ENCODE peak calls at places on chromosomes 1 and 21, in four cellular contexts. One of them, this sample, is unnamed.

GRCh38 chr1:9121891-9122409 is 7.0 kb downstream of the GPR157 start:
- DNase-seq in lower lobe of right lung: no peak
- DNase-seq in endodermal cell: no peak
- DNase-seq in hepatocyte: no peak
- DNase-seq in this sample: no peak

GRCh38 chr1:112169517-112169916 is 180.0 kb upstream of the KCND3 start:
- DNase-seq in lower lobe of right lung: no peak
- DNase-seq in endodermal cell: no peak
- DNase-seq in hepatocyte: no peak
- DNase-seq in this sample: no peak

GRCh38 chr1:206933333-206933945 is 11.7 kb upstream of the FCMR start:
- DNase-seq in lower lobe of right lung: peak; percentile 67
- DNase-seq in endodermal cell: peak; percentile 91
- DNase-seq in hepatocyte: no peak
- DNase-seq in this sample: peak; percentile 76

GRCh38 chr21:33051925-33052324 is 18.0 kb upstream of the OLIG1 start:
- DNase-seq in lower lobe of right lung: no peak
- DNase-seq in endodermal cell: no peak
- DNase-seq in hepatocyte: no peak
- DNase-seq in this sample: no peak

GRCh38 chr21:31564439-31564838 is 95.1 kb upstream of the SOD1 start:
- DNase-seq in lower lobe of right lung: no peak
- DNase-seq in endodermal cell: peak; percentile 46
- DNase-seq in hepatocyte: no peak
- DNase-seq in this sample: no peak

GRCh38 chr1:44010935-44011610 is 19.7 kb downstream of the CCDC24 start:
- DNase-seq in lower lobe of right lung: no peak
- DNase-seq in endodermal cell: no peak
- DNase-seq in hepatocyte: no peak
- DNase-seq in this sample: no peak

GRCh38 chr1:207918571-207918970 is 7.6 kb upstream of the CD34 start:
- DNase-seq in lower lobe of right lung: no peak
- DNase-seq in endodermal cell: no peak
- DNase-seq in hepatocyte: no peak
- DNase-seq in this sample: no peak

GRCh38 chr1:191151321-191151807 is 673.7 kb upstream of the BRINP3 start:
- DNase-seq in lower lobe of right lung: peak; percentile 29
- DNase-seq in endodermal cell: no peak
- DNase-seq in hepatocyte: no peak
- DNase-seq in this sample: peak; percentile 70

GRCh38 chr1:244049142-244049968 is 1.7 kb upstream of the ZBTB18 start:
- DNase-seq in lower lobe of right lung: peak; percentile 63
- DNase-seq in endodermal cell: peak; percentile 74
- DNase-seq in hepatocyte: peak; percentile 76
- DNase-seq in this sample: peak; percentile 81

GRCh38 chr1:43834280-43835140 is 99.1 kb upstream of the ARTN start:
- DNase-seq in lower lobe of right lung: peak; percentile 61
- DNase-seq in endodermal cell: no peak
- DNase-seq in hepatocyte: no peak
- DNase-seq in this sample: peak; percentile 69

GRCh38 chr1:12016182-12016581 is 3.1 kb upstream of the MIIP start:
- DNase-seq in lower lobe of right lung: no peak
- DNase-seq in endodermal cell: no peak
- DNase-seq in hepatocyte: no peak
- DNase-seq in this sample: no peak

GRCh38 chr21:44360174-44360573 is 6.8 kb downstream of the TRPM2 start:
- DNase-seq in lower lobe of right lung: no peak
- DNase-seq in endodermal cell: no peak
- DNase-seq in hepatocyte: no peak
- DNase-seq in this sample: peak; percentile 47

GRCh38 chr21:38619865-38620513 is 121.7 kb upstream of the ERG start:
- DNase-seq in lower lobe of right lung: no peak
- DNase-seq in endodermal cell: no peak
- DNase-seq in hepatocyte: no peak
- DNase-seq in this sample: peak; percentile 82

GRCh38 chr1:117928881-117929339 is 511 bp downstream of the GDAP2 start:
- DNase-seq in lower lobe of right lung: peak; percentile 78
- DNase-seq in endodermal cell: peak; percentile 87
- DNase-seq in hepatocyte: peak; percentile 79
- DNase-seq in this sample: no peak

GRCh38 chr1:201634261-201634660 is 95.3 kb downstream of the NAV1 start:
- DNase-seq in lower lobe of right lung: no peak
- DNase-seq in endodermal cell: no peak
- DNase-seq in hepatocyte: no peak
- DNase-seq in this sample: no peak

GRCh38 chr1:228021526-228022030 is 14.8 kb downstream of the WNT3A start:
- DNase-seq in lower lobe of right lung: peak; percentile 52
- DNase-seq in endodermal cell: peak; percentile 35
- DNase-seq in hepatocyte: no peak
- DNase-seq in this sample: peak; percentile 49

DNA sequence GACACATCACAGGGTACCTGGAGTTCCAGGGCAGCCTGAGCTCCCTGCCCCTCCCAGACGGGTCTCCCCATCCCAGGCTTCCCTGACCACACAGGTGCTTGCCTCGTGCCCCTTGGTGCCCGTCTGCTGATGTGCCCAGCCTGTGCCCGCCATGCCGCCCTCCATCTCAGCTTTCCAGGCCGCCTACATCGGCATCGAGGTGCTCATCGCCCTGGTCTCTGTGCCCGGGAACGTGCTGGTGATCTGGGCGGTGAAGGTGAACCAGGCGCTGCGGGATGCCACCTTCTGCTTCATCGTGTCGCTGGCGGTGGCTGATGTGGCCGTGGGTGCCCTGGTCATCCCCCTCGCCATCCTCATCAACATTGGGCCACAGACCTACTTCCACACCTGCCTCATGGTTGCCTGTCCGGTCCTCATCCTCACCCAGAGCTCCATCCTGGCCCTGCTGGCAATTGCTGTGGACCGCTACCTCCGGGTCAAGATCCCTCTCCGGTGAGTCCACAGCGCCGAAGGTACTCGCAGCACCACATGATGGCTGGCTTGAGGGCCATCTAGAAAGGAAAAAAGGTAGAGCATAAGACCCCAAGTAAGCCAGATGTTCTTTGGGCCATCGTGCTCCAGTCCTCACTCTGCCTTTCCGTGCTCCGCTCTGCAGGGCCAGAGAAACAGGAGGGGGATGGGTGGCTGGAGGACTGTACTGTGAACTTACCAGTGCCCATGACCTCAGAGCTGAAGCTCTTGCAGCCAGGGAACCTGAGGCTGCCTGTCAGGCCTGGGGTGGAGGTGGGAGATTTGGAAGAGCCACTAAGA is 1.4 kb downstream of the ADORA1 start:
- DNase-seq in lower lobe of right lung: no peak
- DNase-seq in endodermal cell: peak; percentile 45
- DNase-seq in hepatocyte: peak; percentile 4
- DNase-seq in this sample: peak; percentile 75
- H3K4me3 ChIP-seq in lower lobe of right lung: peak overlapping the region; percentile 52
- H3K4me3 ChIP-seq in endodermal cell: peak overlapping the region; percentile 86
- H3K4me3 ChIP-seq in hepatocyte: no peak overlapping the region
- H3K4me3 ChIP-seq in this sample: no peak overlapping the region

GRCh38 chr1:41019353-41019745 is 2.2 kb downstream of the SLFNL1 start:
- DNase-seq in lower lobe of right lung: no peak
- DNase-seq in endodermal cell: no peak
- DNase-seq in hepatocyte: no peak
- DNase-seq in this sample: no peak
- H3K9me3 ChIP-seq in lower lobe of right lung: no peaks in the 10 kb centered on the region
- H3K9me3 ChIP-seq in endodermal cell: no peaks in the 10 kb centered on the region
- H3K9me3 ChIP-seq in hepatocyte: no peaks in the 10 kb centered on the region
- H3K9me3 ChIP-seq in this sample: no peaks in the 10 kb centered on the region

GRCh38 chr1:6386371-6386949 is 7.1 kb downstream of the ACOT7 start:
- DNase-seq in lower lobe of right lung: no peak
- DNase-seq in endodermal cell: peak; percentile 63
- DNase-seq in hepatocyte: peak; percentile 37
- DNase-seq in this sample: no peak
- H3K4me3 ChIP-seq in lower lobe of right lung: no peak overlapping the region
- H3K4me3 ChIP-seq in endodermal cell: no peak overlapping the region
- H3K4me3 ChIP-seq in hepatocyte: no peak overlapping the region
- H3K4me3 ChIP-seq in this sample: no peak overlapping the region

DNA sequence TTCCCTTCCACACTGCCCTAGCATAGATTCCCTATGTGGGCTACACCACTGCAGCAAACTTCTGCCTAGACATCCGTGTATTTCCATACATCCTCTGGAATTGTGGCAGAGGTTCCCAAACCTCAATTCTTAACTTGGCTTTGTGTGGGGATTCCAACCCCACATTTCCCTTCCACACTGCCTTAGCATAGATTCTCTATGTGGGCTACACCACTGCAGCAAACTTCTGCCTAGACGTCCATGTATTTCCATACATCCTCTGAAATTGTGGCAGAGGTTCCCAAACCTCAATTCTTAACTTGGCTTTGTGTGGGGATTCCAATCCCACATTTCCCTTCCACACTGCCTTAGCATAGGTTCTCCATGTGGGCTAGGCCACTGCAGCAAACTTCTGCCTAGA is 31.4 kb downstream of the ZNF670 start:
- DNase-seq in lower lobe of right lung: no peak
- DNase-seq in endodermal cell: no peak
- DNase-seq in hepatocyte: no peak
- DNase-seq in this sample: no peak
- H3K9me3 ChIP-seq in lower lobe of right lung: peaks cover 80% of the 10 kb centered on the region
- H3K9me3 ChIP-seq in endodermal cell: peaks cover 100% of the 10 kb centered on the region
- H3K9me3 ChIP-seq in hepatocyte: peaks cover 37% of the 10 kb centered on the region
- H3K9me3 ChIP-seq in this sample: peaks cover 26% of the 10 kb centered on the region

GRCh38 chr1:53367503-53368313 is 39.8 kb upstream of the LRP8 start:
- DNase-seq in lower lobe of right lung: no peak
- DNase-seq in endodermal cell: peak; percentile 43
- DNase-seq in hepatocyte: no peak
- DNase-seq in this sample: peak; percentile 50
- H3K4me3 ChIP-seq in lower lobe of right lung: no peak overlapping the region
- H3K4me3 ChIP-seq in endodermal cell: no peak overlapping the region
- H3K4me3 ChIP-seq in hepatocyte: no peak overlapping the region
- H3K4me3 ChIP-seq in this sample: no peak overlapping the region

DNA sequence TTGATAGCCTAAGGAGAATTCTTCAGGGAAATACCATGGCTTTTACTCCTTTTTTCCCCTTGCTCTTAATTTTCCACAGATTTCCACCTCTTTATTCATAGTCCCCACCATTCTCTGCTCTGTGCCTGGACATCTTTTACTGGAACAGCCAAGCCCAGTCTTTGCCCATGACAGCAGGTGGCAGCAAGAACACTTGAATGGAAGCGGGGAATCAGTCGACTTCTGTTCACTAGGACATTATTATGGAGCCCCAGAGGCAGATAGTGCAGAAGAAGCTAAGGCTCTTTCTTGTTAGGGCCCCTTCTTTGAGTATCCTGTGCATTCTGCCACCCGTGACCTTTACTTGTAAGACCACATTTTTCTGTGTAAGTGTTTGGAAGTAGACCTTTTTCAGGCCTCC is 6.3 kb downstream of the OR14I1 start:
- DNase-seq in lower lobe of right lung: no peak
- DNase-seq in endodermal cell: no peak
- DNase-seq in hepatocyte: no peak
- DNase-seq in this sample: no peak
- H3K9me3 ChIP-seq in lower lobe of right lung: no peaks in the 10 kb centered on the region
- H3K9me3 ChIP-seq in endodermal cell: peaks cover 73% of the 10 kb centered on the region
- H3K9me3 ChIP-seq in hepatocyte: no peaks in the 10 kb centered on the region
- H3K9me3 ChIP-seq in this sample: peaks cover 2% of the 10 kb centered on the region

DNA sequence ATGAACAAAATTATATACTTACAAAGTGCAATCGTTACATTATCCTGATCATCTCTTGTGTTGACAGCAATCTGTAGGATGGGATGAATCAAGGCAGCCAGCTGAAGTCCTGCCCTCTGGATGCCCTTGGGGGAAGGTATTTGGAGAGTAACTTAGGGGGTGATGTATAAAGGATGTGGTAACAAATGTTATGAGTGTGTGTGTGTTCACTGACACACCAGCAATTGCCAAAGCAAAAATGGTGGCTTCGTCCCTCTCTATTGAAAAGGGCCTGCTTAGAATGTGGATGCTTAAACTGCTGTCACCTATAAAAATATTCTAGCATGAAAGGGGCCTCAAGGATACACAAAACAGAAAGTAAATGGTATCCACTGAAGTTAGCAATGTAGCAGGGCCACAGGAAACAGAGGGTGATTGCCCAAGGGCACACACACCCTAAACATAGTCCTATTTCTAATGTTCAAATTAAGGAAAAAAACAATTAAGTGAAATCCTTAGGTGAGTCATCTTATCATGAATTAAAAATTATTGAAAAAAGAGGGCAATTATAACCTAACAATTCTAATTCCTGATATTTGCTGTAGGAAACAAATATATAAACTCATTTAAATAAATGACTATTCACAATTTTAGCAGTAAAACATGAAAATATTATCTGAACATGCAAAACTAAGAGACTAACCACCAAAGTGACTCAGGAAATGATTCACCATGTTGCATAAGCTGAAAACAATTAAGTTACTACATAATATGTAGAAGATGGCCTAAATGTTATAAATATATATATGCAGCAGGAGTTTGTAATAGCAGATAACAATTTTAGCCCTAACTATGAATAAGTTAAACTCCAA is 15.2 kb upstream of the AIM2 start:
- DNase-seq in lower lobe of right lung: no peak
- DNase-seq in endodermal cell: no peak
- DNase-seq in hepatocyte: no peak
- DNase-seq in this sample: no peak
- H3K4me3 ChIP-seq in lower lobe of right lung: no peak overlapping the region
- H3K4me3 ChIP-seq in endodermal cell: no peak overlapping the region
- H3K4me3 ChIP-seq in hepatocyte: no peak overlapping the region
- H3K4me3 ChIP-seq in this sample: no peak overlapping the region